ENCODE peak calls at places on chromosome 10, in seven cellular contexts. One of them, this sample, is unnamed.

GRCh38 chr10:68301790-68302502 is 29.9 kb upstream of the HNRNPH3 start:
- DNase-seq in hypothalamus: no peak
- DNase-seq in HCEC 1CT: peak
- DNase-seq in AG20443: peak
- DNase-seq in fibroblast of lung: peak
- DNase-seq in HTR-8/SVneo: peak
- DNase-seq in left ventricle myocardium inferior: no peak
- DNase-seq in this sample: peak

GRCh38 chr10:11776080-11776479 is 33.9 kb downstream of the ECHDC3 start:
- DNase-seq in left ventricle myocardium inferior: no peak
- DNase-seq in AG20443: no peak
- DNase-seq in fibroblast of lung: no peak
- DNase-seq in HCEC 1CT: no peak
- DNase-seq in HTR-8/SVneo: peak
- DNase-seq in hypothalamus: no peak
- DNase-seq in this sample: peak

GRCh38 chr10:24617771-24618396 is 105.8 kb downstream of the ARHGAP21 start:
- DNase-seq in left ventricle myocardium inferior: peak
- DNase-seq in hypothalamus: no peak
- DNase-seq in fibroblast of lung: peak
- DNase-seq in HCEC 1CT: peak
- DNase-seq in HTR-8/SVneo: peak
- DNase-seq in AG20443: peak
- DNase-seq in this sample: peak

GRCh38 chr10:61197022-61197421 is 253.0 kb upstream of the RHOBTB1 start:
- DNase-seq in HTR-8/SVneo: no peak
- DNase-seq in HCEC 1CT: no peak
- DNase-seq in fibroblast of lung: peak
- DNase-seq in left ventricle myocardium inferior: no peak
- DNase-seq in AG20443: no peak
- DNase-seq in hypothalamus: no peak
- DNase-seq in this sample: no peak

GRCh38 chr10:43962346-43963191 is 313.9 kb upstream of the ZNF32 start:
- DNase-seq in HTR-8/SVneo: no peak
- DNase-seq in fibroblast of lung: peak
- DNase-seq in HCEC 1CT: peak
- DNase-seq in hypothalamus: no peak
- DNase-seq in AG20443: peak
- DNase-seq in left ventricle myocardium inferior: no peak
- DNase-seq in this sample: no peak

GRCh38 chr10:43077421-43078171 is 727 bp downstream of the RET start:
- DNase-seq in HTR-8/SVneo: no peak
- DNase-seq in HCEC 1CT: no peak
- DNase-seq in left ventricle myocardium inferior: no peak
- DNase-seq in hypothalamus: no peak
- DNase-seq in fibroblast of lung: no peak
- DNase-seq in AG20443: no peak
- DNase-seq in this sample: no peak

GRCh38 chr10:119078422-119079179 is 2.0 kb downstream of the EIF3A start:
- DNase-seq in AG20443: no peak
- DNase-seq in HCEC 1CT: no peak
- DNase-seq in left ventricle myocardium inferior: no peak
- DNase-seq in fibroblast of lung: no peak
- DNase-seq in HTR-8/SVneo: no peak
- DNase-seq in hypothalamus: no peak
- DNase-seq in this sample: no peak

GRCh38 chr10:44386546-44387052 is 1.7 kb upstream of the CXCL12 start:
- DNase-seq in left ventricle myocardium inferior: peak
- DNase-seq in AG20443: peak
- DNase-seq in hypothalamus: no peak
- DNase-seq in fibroblast of lung: peak
- DNase-seq in HCEC 1CT: peak
- DNase-seq in HTR-8/SVneo: peak
- DNase-seq in this sample: peak

GRCh38 chr10:51507476-51507875 is 191.9 kb downstream of the CSTF2T start:
- DNase-seq in HCEC 1CT: no peak
- DNase-seq in HTR-8/SVneo: no peak
- DNase-seq in hypothalamus: no peak
- DNase-seq in fibroblast of lung: no peak
- DNase-seq in AG20443: no peak
- DNase-seq in left ventricle myocardium inferior: no peak
- DNase-seq in this sample: no peak

GRCh38 chr10:5861269-5862031 is 28.2 kb downstream of the ANKRD16 start:
- DNase-seq in hypothalamus: no peak
- DNase-seq in AG20443: peak
- DNase-seq in HCEC 1CT: peak
- DNase-seq in fibroblast of lung: peak
- DNase-seq in left ventricle myocardium inferior: no peak
- DNase-seq in HTR-8/SVneo: peak
- DNase-seq in this sample: peak

GRCh38 chr10:124663766-124664360 is 80.3 kb downstream of the FAM53B start:
- DNase-seq in HTR-8/SVneo: no peak
- DNase-seq in left ventricle myocardium inferior: no peak
- DNase-seq in hypothalamus: no peak
- DNase-seq in fibroblast of lung: no peak
- DNase-seq in AG20443: no peak
- DNase-seq in HCEC 1CT: no peak
- DNase-seq in this sample: no peak

GRCh38 chr10:101031796-101032636 is 982 bp downstream of the SFXN3 start:
- DNase-seq in AG20443: peak
- DNase-seq in left ventricle myocardium inferior: peak
- DNase-seq in fibroblast of lung: peak
- DNase-seq in HTR-8/SVneo: peak
- DNase-seq in hypothalamus: peak
- DNase-seq in HCEC 1CT: peak
- DNase-seq in this sample: peak

GRCh38 chr10:123611243-123611642 is 54.9 kb upstream of the GPR26 start:
- DNase-seq in HTR-8/SVneo: no peak
- DNase-seq in AG20443: no peak
- DNase-seq in fibroblast of lung: no peak
- DNase-seq in left ventricle myocardium inferior: no peak
- DNase-seq in hypothalamus: no peak
- DNase-seq in HCEC 1CT: no peak
- DNase-seq in this sample: no peak

GRCh38 chr10:106450966-106451365 is 713.5 kb downstream of the SORCS1 start:
- DNase-seq in fibroblast of lung: no peak
- DNase-seq in hypothalamus: no peak
- DNase-seq in HCEC 1CT: peak
- DNase-seq in left ventricle myocardium inferior: no peak
- DNase-seq in AG20443: no peak
- DNase-seq in HTR-8/SVneo: no peak
- DNase-seq in this sample: peak

GRCh38 chr10:78196964-78197363 is 163.3 kb downstream of the RPS24 start:
- DNase-seq in fibroblast of lung: peak
- DNase-seq in HCEC 1CT: peak
- DNase-seq in left ventricle myocardium inferior: no peak
- DNase-seq in hypothalamus: no peak
- DNase-seq in AG20443: peak
- DNase-seq in HTR-8/SVneo: no peak
- DNase-seq in this sample: peak

GRCh38 chr10:99938563-99938962 is 71.2 kb downstream of the DNMBP start:
- DNase-seq in left ventricle myocardium inferior: no peak
- DNase-seq in HCEC 1CT: peak
- DNase-seq in AG20443: no peak
- DNase-seq in hypothalamus: no peak
- DNase-seq in fibroblast of lung: peak
- DNase-seq in HTR-8/SVneo: no peak
- DNase-seq in this sample: no peak

GRCh38 chr10:107163904-107164861 is at the start of gene SORCS1:
- DNase-seq in HCEC 1CT: no peak
- DNase-seq in hypothalamus: no peak
- DNase-seq in AG20443: peak
- DNase-seq in left ventricle myocardium inferior: peak
- DNase-seq in fibroblast of lung: no peak
- DNase-seq in HTR-8/SVneo: no peak
- DNase-seq in this sample: no peak

This sample was measured in HFFc6.